ENCODE peak calls at places on chromosome 18, in eight cellular contexts. T is spleen; Q is GOT3; U is CD8-positive, alpha-beta memory T cell; H is stimulated activated CD4-positive, alpha-beta T cell treated with anti-CD3 and anti-CD28 coated beads, Interleukin-15, amount 100 ng/mL, for 1 hour; B is EL; E is WTC11; W is activated naive CD4-positive, alpha-beta T cell treated with anti-CD3 and anti-CD28 coated beads, Interleukin-2, amount 10 ng/mL, durations not matched to agents 7 days and 5 days. L is an unnamed sample.
A peak's percentile ranks its signal among the peaks of the same experiment; 100 is the strongest.

GRCh38 chr18:62334110-62334509 is 9.0 kb downstream of the TNFRSF11A start:
- DNase-seq in T (no peak), Q (no peak), U (no peak), H (no peak), B (peak; percentile 63), E (no peak), W (no peak), L (no peak)

GRCh38 chr18:29083545-29083944 is 906.6 kb upstream of the CDH2 start:
- DNase-seq in T (no peak), Q (no peak), U (no peak), H (no peak), B (no peak), E (no peak), W (no peak), L (no peak)

GRCh38 chr18:39053569-39053968 is 1488.0 kb upstream of the CELF4 start:
- DNase-seq in T (no peak), Q (no peak), U (no peak), H (no peak), B (no peak), E (no peak), W (no peak), L (no peak)

GRCh38 chr18:5600376-5601071 is 56.7 kb upstream of the EPB41L3 start:
- DNase-seq in T (no peak), Q (no peak), U (no peak), H (no peak), B (no peak), E (no peak), W (no peak), L (no peak)

GRCh38 chr18:31587538-31587937 is 4.1 kb upstream of the TTR start:
- DNase-seq in T (no peak), Q (no peak), U (no peak), H (no peak), B (no peak), E (no peak), W (no peak), L (no peak)

GRCh38 chr18:58093311-58093790 is 49.3 kb downstream of the NEDD4L start:
- DNase-seq in T (no peak), Q (no peak), U (no peak), H (no peak), B (no peak), E (no peak), W (no peak), L (no peak)

GRCh38 chr18:55833543-55833942 is 245.6 kb upstream of the TCF4 start:
- DNase-seq in T (no peak), Q (no peak), U (no peak), H (no peak), B (peak; percentile 100), E (no peak), W (no peak), L (no peak)

GRCh38 chr18:75029456-75029855 is 179.5 kb downstream of the PTGR3 start:
- DNase-seq in T (no peak), Q (no peak), U (peak; percentile 35), H (no peak), B (no peak), E (no peak), W (peak; percentile 40), L (no peak)

GRCh38 chr18:10142496-10143160 is 228.8 kb downstream of the VAPA start:
- DNase-seq in T (no peak), Q (no peak), U (no peak), H (no peak), B (peak; percentile 58), E (no peak), W (no peak), L (no peak)

GRCh38 chr18:75365230-75365629 is 62.3 kb downstream of the SMIM21 start:
- DNase-seq in T (no peak), Q (no peak), U (no peak), H (no peak), B (no peak), E (no peak), W (no peak), L (no peak)

GRCh38 chr18:47150029-47150823 is at the start of gene HDHD2:
- DNase-seq in T (peak; percentile 94), Q (peak; percentile 16), U (peak; percentile 77), H (peak; percentile 58), B (peak; percentile 80), E (peak; percentile 87), W (peak; percentile 82), L (peak; percentile 26)

GRCh38 chr18:34647251-34647650 is 62.8 kb upstream of the DTNA start:
- DNase-seq in T (no peak), Q (no peak), U (no peak), H (no peak), B (no peak), E (peak; percentile 35), W (no peak), L (no peak)

GRCh38 chr18:64132871-64133270 is 16.0 kb downstream of the LINC00305 start:
- DNase-seq in T (no peak), Q (no peak), U (no peak), H (no peak), B (no peak), E (no peak), W (no peak), L (no peak)

GRCh38 chr18:28961669-28962228 is 784.8 kb upstream of the CDH2 start:
- DNase-seq in T (no peak), Q (no peak), U (no peak), H (no peak), B (peak; percentile 45), E (peak; percentile 21), W (no peak), L (no peak)

GRCh38 chr18:76823574-76823973 is 1.2 kb downstream of the ZNF236 start:
- DNase-seq in T (peak; percentile 87), Q (no peak), U (no peak), H (no peak), B (no peak), E (peak; percentile 66), W (no peak), L (no peak)

GRCh38 chr18:45839415-45840395 is 14.2 kb downstream of the SIGLEC15 start:
- DNase-seq in T (peak; percentile 69), Q (no peak), U (no peak), H (no peak), B (peak; percentile 77), E (peak; percentile 56), W (peak; percentile 40), L (no peak)

GRCh38 chr18:48680339-48680738 is 141.5 kb downstream of the CTIF start:
- DNase-seq in T (peak; percentile 70), Q (no peak), U (no peak), H (no peak), B (no peak), E (no peak), W (no peak), L (no peak)

GRCh38 chr18:79789091-79789891 is 8.4 kb upstream of the KCNG2 start:
- DNase-seq in T (peak; percentile 73), Q (no peak), U (no peak), H (no peak), B (no peak), E (no peak), W (no peak), L (no peak)

GRCh38 chr18:2223394-2223793 is 347.9 kb downstream of the METTL4 start:
- DNase-seq in T (no peak), Q (no peak), U (no peak), H (no peak), B (peak; percentile 9), E (no peak), W (no peak), L (no peak)

GRCh38 chr18:76889086-76889699 is 66.8 kb downstream of the ZNF236 start:
- DNase-seq in T (no peak), Q (no peak), U (no peak), H (no peak), B (no peak), E (no peak), W (no peak), L (no peak)

GRCh38 chr18:78980777-78981651 is 1.4 kb downstream of the SALL3 start:
- DNase-seq in T (no peak), Q (no peak), U (no peak), H (no peak), B (no peak), E (no peak), W (no peak), L (no peak)

GRCh38 chr18:2641638-2642037 is 13.9 kb upstream of the SMCHD1 start:
- DNase-seq in T (no peak), Q (no peak), U (peak; percentile 49), H (no peak), B (peak; percentile 41), E (no peak), W (no peak), L (no peak)

GRCh38 chr18:34590503-34590902 is 119.6 kb upstream of the DTNA start:
- DNase-seq in T (no peak), Q (no peak), U (no peak), H (no peak), B (no peak), E (no peak), W (no peak), L (no peak)

GRCh38 chr18:70645971-70646370 is 357.1 kb downstream of the SOCS6 start:
- DNase-seq in T (no peak), Q (no peak), U (no peak), H (no peak), B (no peak), E (no peak), W (no peak), L (no peak)

GRCh38 chr18:2281523-2282199 is 289.6 kb downstream of the METTL4 start:
- DNase-seq in T (no peak), Q (no peak), U (no peak), H (no peak), B (no peak), E (no peak), W (no peak), L (no peak)

GRCh38 chr18:23636041-23636399 is 26.7 kb downstream of the ANKRD29 start:
- DNase-seq in T (no peak), Q (no peak), U (no peak), H (no peak), B (no peak), E (no peak), W (no peak), L (no peak)

GRCh38 chr18:44951748-44952147 is 271.1 kb downstream of the SETBP1 start:
- DNase-seq in T (no peak), Q (no peak), U (no peak), H (no peak), B (no peak), E (no peak), W (no peak), L (no peak)

L was measured in breast epithelium.